ENCODE peak calls at places on chromosomes 5 and 9, in five cellular contexts. One of them, this sample, is unnamed.

GRCh38 chr9:131395745-131396479 is 2.0 kb downstream of the PRRC2B start:
- DNase-seq in foreskin fibroblast: no peak
- DNase-seq in GM10248: no peak
- DNase-seq in fibroblast of lung: no peak
- DNase-seq in neural crest cell: no peak
- DNase-seq in this sample: peak

GRCh38 chr5:159992566-159992965 is 16.4 kb upstream of the TTC1 start:
- DNase-seq in fibroblast of lung: no peak
- DNase-seq in foreskin fibroblast: no peak
- DNase-seq in GM10248: no peak
- DNase-seq in neural crest cell: no peak
- DNase-seq in this sample: no peak

GRCh38 chr5:72465068-72465467 is 42.1 kb downstream of the ZNF366 start:
- DNase-seq in GM10248: no peak
- DNase-seq in fibroblast of lung: no peak
- DNase-seq in foreskin fibroblast: no peak
- DNase-seq in neural crest cell: no peak
- DNase-seq in this sample: no peak

GRCh38 chr9:122551371-122551770 is 1.5 kb upstream of the OR1N2 start:
- DNase-seq in neural crest cell: no peak
- DNase-seq in foreskin fibroblast: no peak
- DNase-seq in GM10248: no peak
- DNase-seq in fibroblast of lung: no peak
- DNase-seq in this sample: peak

GRCh38 chr9:77417570-77417969 is 230.6 kb downstream of the GNA14 start:
- DNase-seq in GM10248: no peak
- DNase-seq in foreskin fibroblast: peak
- DNase-seq in fibroblast of lung: peak
- DNase-seq in neural crest cell: no peak
- DNase-seq in this sample: peak

GRCh38 chr9:6873862-6874261 is 116.1 kb downstream of the KDM4C start:
- DNase-seq in foreskin fibroblast: peak
- DNase-seq in fibroblast of lung: peak
- DNase-seq in neural crest cell: no peak
- DNase-seq in GM10248: no peak
- DNase-seq in this sample: no peak

GRCh38 chr5:58816181-58816731 is 233.4 kb downstream of the RAB3C start:
- DNase-seq in GM10248: no peak
- DNase-seq in foreskin fibroblast: no peak
- DNase-seq in fibroblast of lung: no peak
- DNase-seq in neural crest cell: no peak
- DNase-seq in this sample: no peak

GRCh38 chr9:98804083-98804482 is 3.4 kb upstream of the GALNT12 start:
- DNase-seq in foreskin fibroblast: no peak
- DNase-seq in fibroblast of lung: no peak
- DNase-seq in GM10248: no peak
- DNase-seq in neural crest cell: no peak
- DNase-seq in this sample: no peak

GRCh38 chr5:130286971-130287370 is 382.7 kb downstream of the CHSY3 start:
- DNase-seq in foreskin fibroblast: no peak
- DNase-seq in GM10248: no peak
- DNase-seq in fibroblast of lung: peak
- DNase-seq in neural crest cell: no peak
- DNase-seq in this sample: no peak

GRCh38 chr5:81134066-81134465 is 99.1 kb upstream of the CKMT2 start:
- DNase-seq in foreskin fibroblast: peak
- DNase-seq in fibroblast of lung: no peak
- DNase-seq in neural crest cell: no peak
- DNase-seq in GM10248: no peak
- DNase-seq in this sample: peak

GRCh38 chr9:2872307-2872940 is 28.5 kb upstream of the PUM3 start:
- DNase-seq in neural crest cell: no peak
- DNase-seq in fibroblast of lung: peak
- DNase-seq in GM10248: no peak
- DNase-seq in foreskin fibroblast: peak
- DNase-seq in this sample: peak

GRCh38 chr9:69806642-69807041 is 14.0 kb upstream of the CFAP95 start:
- DNase-seq in GM10248: no peak
- DNase-seq in foreskin fibroblast: no peak
- DNase-seq in neural crest cell: no peak
- DNase-seq in fibroblast of lung: no peak
- DNase-seq in this sample: no peak

GRCh38 chr5:669111-669841 is 23.9 kb downstream of the TPPP start:
- DNase-seq in fibroblast of lung: peak
- DNase-seq in foreskin fibroblast: no peak
- DNase-seq in neural crest cell: no peak
- DNase-seq in GM10248: peak
- DNase-seq in this sample: no peak

GRCh38 chr5:177312649-177313181 is 1.0 kb upstream of the MXD3 start:
- DNase-seq in neural crest cell: no peak
- DNase-seq in GM10248: peak
- DNase-seq in fibroblast of lung: peak
- DNase-seq in foreskin fibroblast: peak
- DNase-seq in this sample: no peak

GRCh38 chr9:110370316-110370715 is 32.7 kb upstream of the TXNDC8 start:
- DNase-seq in GM10248: no peak
- DNase-seq in fibroblast of lung: peak
- DNase-seq in neural crest cell: no peak
- DNase-seq in foreskin fibroblast: peak
- DNase-seq in this sample: peak

DNA sequence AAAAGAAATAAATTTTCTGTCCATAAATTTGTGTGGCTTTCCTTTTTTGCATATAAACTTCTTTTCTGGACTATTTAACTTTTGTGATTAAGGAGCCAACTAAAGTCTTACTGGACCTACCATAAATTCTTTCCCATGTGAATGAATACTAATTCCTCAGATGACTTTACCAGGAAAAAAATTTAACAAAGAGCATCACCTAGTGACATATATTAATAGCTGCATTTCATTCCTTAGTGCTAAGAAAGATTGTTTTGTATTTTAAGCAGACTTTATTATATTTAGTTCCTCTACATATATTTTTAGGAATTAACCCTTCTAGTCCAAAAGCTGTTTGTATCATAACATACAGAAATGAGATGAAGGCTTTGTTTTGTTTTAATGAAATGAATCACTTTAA is 64.4 kb downstream of the C9orf85 start:
- DNase-seq in GM10248: no peak
- DNase-seq in fibroblast of lung: peak
- DNase-seq in neural crest cell: no peak
- DNase-seq in foreskin fibroblast: no peak
- DNase-seq in this sample: peak
- TF ChIP-seq CTCF in GM10248: peak
- TF ChIP-seq CTCF in fibroblast of lung: no peak
- TF ChIP-seq CTCF in neural crest cell: no peak
- TF ChIP-seq CTCF in foreskin fibroblast: peak
- TF ChIP-seq CTCF in this sample: peak

GRCh38 chr9:35664531-35665470 is at the start of gene ARHGEF39:
- DNase-seq in neural crest cell: peak
- DNase-seq in fibroblast of lung: peak
- DNase-seq in GM10248: peak
- DNase-seq in foreskin fibroblast: peak
- DNase-seq in this sample: peak
- TF ChIP-seq CTCF in neural crest cell: peak
- TF ChIP-seq CTCF in fibroblast of lung: no peak
- TF ChIP-seq CTCF in GM10248: peak
- TF ChIP-seq CTCF in foreskin fibroblast: peak
- TF ChIP-seq CTCF in this sample: no peak

GRCh38 chr9:114417511-114417910 is 29.7 kb upstream of the AKNA start:
- DNase-seq in fibroblast of lung: peak
- DNase-seq in foreskin fibroblast: peak
- DNase-seq in GM10248: no peak
- DNase-seq in neural crest cell: no peak
- DNase-seq in this sample: no peak
- TF ChIP-seq CTCF in fibroblast of lung: no peak
- TF ChIP-seq CTCF in foreskin fibroblast: peak
- TF ChIP-seq CTCF in GM10248: no peak
- TF ChIP-seq CTCF in neural crest cell: no peak
- TF ChIP-seq CTCF in this sample: no peak

GRCh38 chr9:109253241-109253636 is 67.6 kb downstream of the EPB41L4B start:
- DNase-seq in fibroblast of lung: no peak
- DNase-seq in foreskin fibroblast: no peak
- DNase-seq in neural crest cell: no peak
- DNase-seq in GM10248: no peak
- DNase-seq in this sample: no peak

GRCh38 chr9:109255394-109255793 is 65.5 kb downstream of the EPB41L4B start:
- DNase-seq in GM10248: no peak
- DNase-seq in fibroblast of lung: no peak
- DNase-seq in neural crest cell: no peak
- DNase-seq in foreskin fibroblast: no peak
- DNase-seq in this sample: no peak

GRCh38 chr9:109252291-109252690 is 68.6 kb downstream of the EPB41L4B start:
- DNase-seq in neural crest cell: no peak
- DNase-seq in foreskin fibroblast: no peak
- DNase-seq in GM10248: no peak
- DNase-seq in fibroblast of lung: no peak
- DNase-seq in this sample: peak

GRCh38 chr9:109254317-109254716 is 66.5 kb downstream of the EPB41L4B start:
- DNase-seq in fibroblast of lung: peak
- DNase-seq in neural crest cell: no peak
- DNase-seq in foreskin fibroblast: peak
- DNase-seq in GM10248: no peak
- DNase-seq in this sample: peak

DNA sequence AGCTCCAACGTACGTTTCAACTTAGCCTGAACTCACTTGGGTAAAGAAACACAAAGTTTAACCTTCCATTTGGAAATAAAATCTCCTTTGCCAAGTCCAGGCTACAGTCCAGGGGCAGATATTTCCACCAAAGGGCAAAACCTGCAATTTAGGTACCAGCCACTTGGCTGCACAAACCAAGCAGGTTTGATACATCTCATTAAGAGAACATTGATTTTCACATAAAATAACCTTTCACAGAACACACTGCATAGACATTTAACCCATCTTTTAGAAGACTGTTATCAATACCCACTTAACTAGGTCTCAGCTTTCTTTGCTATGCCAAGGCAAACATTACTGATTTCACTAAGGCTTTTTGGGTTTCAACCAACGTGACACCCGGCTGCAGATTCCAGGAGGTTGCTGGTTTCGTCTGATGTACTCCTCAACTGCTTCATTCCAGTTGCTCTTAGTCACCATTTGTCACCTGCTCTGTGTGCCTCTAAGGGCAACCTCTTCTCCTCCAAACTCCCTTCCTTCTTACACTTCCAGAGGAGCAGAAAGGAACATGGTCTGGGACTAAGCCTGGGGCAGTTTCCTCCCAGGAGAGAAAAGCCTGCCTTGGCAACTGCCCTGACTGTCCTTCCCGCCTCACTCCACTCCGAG is 67.1 kb downstream of the EPB41L4B start:
- DNase-seq in GM10248: no peak
- DNase-seq in foreskin fibroblast: peak
- DNase-seq in fibroblast of lung: peak
- DNase-seq in neural crest cell: no peak
- DNase-seq in this sample: peak
- TF ChIP-seq CTCF in GM10248: no peak
- TF ChIP-seq CTCF in foreskin fibroblast: no peak
- TF ChIP-seq CTCF in fibroblast of lung: no peak
- TF ChIP-seq CTCF in neural crest cell: no peak
- TF ChIP-seq CTCF in this sample: peak

This sample was measured in bronchial epithelial cell.